ENCODE peak calls at places on chromosomes 6 and 20, in six cellular contexts. X is SK-MEL-5; C is stimulated activated CD4-positive, alpha-beta T cell treated with anti-CD3 and anti-CD28 coated beads, Interleukin-15, amount 100 ng/mL, for 24 hours; A is effector memory CD8-positive, alpha-beta T cell; D is GM20000; N is EH. V is an unnamed sample.

GRCh38 chr20:1676650-1677049 is 19.1 kb upstream of the SIRPG start:
- DNase-seq in X (no peak), C (no peak), A (no peak), D (no peak), N (no peak), V (no peak)

GRCh38 chr6:36035240-36035639 is 7.6 kb downstream of the MAPK14 start:
- DNase-seq in X (no peak), C (no peak), A (no peak), D (no peak), N (no peak), V (no peak)

GRCh38 chr6:168554472-168554871 is 113.5 kb downstream of the SMOC2 start:
- DNase-seq in X (no peak), C (no peak), A (no peak), D (no peak), N (no peak), V (no peak)

GRCh38 chr6:168896321-168896720 is 357.3 kb downstream of the THBS2 start:
- DNase-seq in X (no peak), C (no peak), A (no peak), D (no peak), N (no peak), V (no peak)

GRCh38 chr6:54805077-54805476 is 41.5 kb upstream of the FAM83B start:
- DNase-seq in X (no peak), C (no peak), A (no peak), D (no peak), N (peak; percentile 53), V (no peak)

GRCh38 chr6:42045538-42046460 is 4.5 kb upstream of the TAF8 start:
- DNase-seq in X (no peak), C (peak; percentile 82), A (peak; percentile 55), D (peak; percentile 55), N (peak; percentile 79), V (no peak)

GRCh38 chr6:151247510-151247909 is 7.7 kb downstream of the AKAP12 start:
- DNase-seq in X (no peak), C (no peak), A (no peak), D (no peak), N (no peak), V (no peak)

GRCh38 chr6:134457941-134458340 is 140.0 kb upstream of the SGK1 start:
- DNase-seq in X (peak; percentile 57), C (no peak), A (no peak), D (no peak), N (no peak), V (no peak)

GRCh38 chr6:114339706-114340105 is 3.1 kb downstream of the HS3ST5 start:
- DNase-seq in X (no peak), C (no peak), A (no peak), D (no peak), N (peak; percentile 10), V (no peak)

GRCh38 chr20:46826343-46826984 is 68.2 kb upstream of the EYA2 start:
- DNase-seq in X (no peak), C (no peak), A (no peak), D (no peak), N (peak; percentile 77), V (no peak)

GRCh38 chr6:169931223-169931760 is 179.9 kb downstream of the ERMARD start:
- DNase-seq in X (no peak), C (no peak), A (no peak), D (no peak), N (no peak), V (no peak)

GRCh38 chr6:144993870-144994269 is 708.7 kb downstream of the UTRN start:
- DNase-seq in X (no peak), C (no peak), A (no peak), D (no peak), N (peak; percentile 64), V (no peak)